ENCODE peak calls at places on chromosomes 13 and 19, in five cellular contexts. X, V, F, U and P are unnamed samples.

GRCh38 chr13:90868321-90868920 is 479.1 kb upstream of the MIR17HG start:
- DNase-seq in X (peak), F (peak), U (no peak), V (no peak), P (peak)

GRCh38 chr13:79290595-79291244 is 115.3 kb downstream of the RBM26 start:
- DNase-seq in X (peak), V (no peak), F (no peak), U (no peak), P (peak)

GRCh38 chr13:106432636-106433035 is 102.8 kb downstream of the EFNB2 start:
- DNase-seq in V (no peak), X (no peak), F (no peak), U (no peak), P (peak)

GRCh38 chr13:77457989-77458388 is 77.5 kb upstream of the SCEL start:
- DNase-seq in X (no peak), U (no peak), V (no peak), F (no peak), P (no peak)

GRCh38 chr19:29671393-29672076 is 6.3 kb downstream of the PLEKHF1 start:
- DNase-seq in V (peak), U (peak), X (peak), F (peak), P (no peak)

GRCh38 chr19:5436101-5436947 is 18.9 kb upstream of the ZNRF4 start:
- DNase-seq in F (peak), V (no peak), X (peak), U (no peak), P (peak)

GRCh38 chr13:34216251-34216650 is 398.3 kb downstream of the RFC3 start:
- DNase-seq in X (no peak), U (no peak), F (no peak), V (no peak), P (peak)

GRCh38 chr19:42420055-42420544 is 7.1 kb downstream of the LIPE start:
- DNase-seq in U (no peak), V (peak), F (peak), X (peak), P (no peak)

GRCh38 chr19:18611327-18612050 is 1.2 kb upstream of the TMEM59L start:
- DNase-seq in V (no peak), X (peak), U (no peak), F (no peak), P (no peak)

GRCh38 chr19:42325896-42326771 is 699 bp downstream of the MEGF8 start:
- DNase-seq in X (no peak), V (no peak), F (no peak), U (no peak), P (peak)

GRCh38 chr13:60696602-60697001 is 299.6 kb downstream of the TDRD3 start:
- DNase-seq in X (no peak), V (no peak), U (no peak), F (no peak), P (no peak)

GRCh38 chr13:60699636-60700035 is 302.6 kb downstream of the TDRD3 start:
- DNase-seq in V (no peak), U (no peak), X (no peak), F (no peak), P (no peak)

GRCh38 chr13:60701919-60702318 is 304.9 kb downstream of the TDRD3 start:
- DNase-seq in U (no peak), X (no peak), F (no peak), V (no peak), P (no peak)

DNA sequence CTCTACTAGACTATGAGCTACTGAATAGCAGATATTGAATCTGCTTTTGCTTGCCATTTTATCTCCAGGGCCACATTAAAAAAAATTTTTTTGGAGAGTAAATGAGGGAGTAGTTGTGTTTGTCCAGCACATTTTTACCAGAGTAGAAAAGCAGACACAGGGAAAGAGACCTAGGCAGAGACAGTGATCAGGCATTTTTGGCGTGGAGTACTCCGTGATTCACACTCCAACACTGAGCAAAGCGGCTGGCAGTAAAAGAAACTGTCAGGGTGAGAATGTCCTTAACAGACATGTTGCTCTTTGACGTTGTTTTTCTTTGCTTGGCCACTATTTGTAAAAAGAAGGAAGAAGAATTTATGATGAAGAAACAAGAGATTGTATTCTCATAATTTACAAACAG is 304.0 kb downstream of the TDRD3 start:
- DNase-seq in X (no peak), V (no peak), U (no peak), F (no peak), P (no peak)
- H3K4me3 ChIP-seq in X (no peak), V (no peak), U (no peak), F (no peak), P (no peak)

DNA sequence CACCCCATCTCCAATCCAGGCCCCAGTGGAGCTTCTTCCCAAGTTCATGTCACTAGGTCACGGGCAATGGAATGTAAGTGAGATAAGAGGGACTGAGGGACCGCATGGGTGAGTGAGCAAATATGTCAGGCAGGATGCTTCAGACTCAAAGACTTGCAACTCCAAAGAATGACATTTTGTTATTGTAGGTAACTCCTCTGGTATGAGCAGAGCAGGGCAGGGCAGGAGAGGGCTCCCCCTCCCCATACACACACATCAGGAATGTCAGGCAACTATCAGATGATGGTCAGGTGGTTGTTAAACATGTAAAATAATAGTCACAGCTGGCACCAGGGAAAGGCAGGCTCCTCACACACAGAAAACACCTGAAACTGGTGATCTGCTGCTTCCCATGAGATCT is 10.6 kb downstream of the ERVV-2 start:
- DNase-seq in V (no peak), F (no peak), U (no peak), X (no peak), P (peak)
- H3K27ac ChIP-seq in V (no peak), F (no peak), U (no peak), X (peak), P (peak)

GRCh38 chr13:46679369-46680180 is 117.4 kb downstream of the ESD start:
- DNase-seq in F (peak), X (no peak), U (no peak), V (no peak), P (peak)
- TF ChIP-seq CTCF in F (no peak), X (no peak), U (no peak), V (peak), P (peak)

GRCh38 chr19:3285647-3286176 is 61.3 kb downstream of the CELF5 start:
- DNase-seq in F (no peak), U (no peak), V (no peak), X (no peak), P (peak)
- H3K4me3 ChIP-seq in F (peak), U (peak), V (peak), X (peak), P (peak)